ENCODE peak calls at places on chromosomes 11 and 22, in five cellular contexts. K, A, O, G and Z are unnamed samples.

GRCh38 chr22:31653944-31654343 is 8.1 kb downstream of the PISD start:
- DNase-seq in K (no peak), A (no peak), O (no peak), G (no peak), Z (no peak)

GRCh38 chr22:39396156-39396796 is 3.3 kb upstream of the TAB1 start:
- DNase-seq in K (no peak), A (no peak), O (no peak), G (no peak), Z (no peak)

GRCh38 chr11:107017433-107018227 is 646 bp downstream of the GUCY1A2 start:
- DNase-seq in K (peak), A (no peak), O (peak), G (no peak), Z (peak)

GRCh38 chr22:46477967-46478635 is 59.3 kb downstream of the CELSR1 start:
- DNase-seq in K (no peak), A (no peak), O (no peak), G (no peak), Z (no peak)

GRCh38 chr11:23399995-23400394 is 539.7 kb upstream of the CCDC179 start:
- DNase-seq in K (no peak), A (no peak), O (no peak), G (no peak), Z (no peak)

GRCh38 chr11:441418-442274 is at the start of gene ANO9:
- DNase-seq in K (peak), A (peak), O (peak), G (no peak), Z (peak)

GRCh38 chr11:34427171-34427805 is 11.4 kb upstream of the CAT start:
- DNase-seq in K (no peak), A (no peak), O (peak), G (peak), Z (no peak)

GRCh38 chr22:38937036-38937435 is 20.4 kb upstream of the APOBEC3A start:
- DNase-seq in K (no peak), A (no peak), O (no peak), G (no peak), Z (no peak)

GRCh38 chr11:115220881-115221280 is 283.3 kb downstream of the CADM1 start:
- DNase-seq in K (no peak), A (no peak), O (no peak), G (no peak), Z (no peak)

GRCh38 chr11:27757953-27758352 is 57.7 kb upstream of the BDNF start:
- DNase-seq in K (no peak), A (no peak), O (no peak), G (no peak), Z (no peak)

GRCh38 chr11:57294225-57295131 is 30.3 kb downstream of the TNKS1BP1 start:
- DNase-seq in K (no peak), A (no peak), O (no peak), G (peak), Z (no peak)

GRCh38 chr11:58968251-58968711 is 29.0 kb downstream of the GLYATL1 start:
- DNase-seq in K (peak), A (no peak), O (no peak), G (no peak), Z (peak)

GRCh38 chr22:29224859-29225410 is 19.2 kb downstream of the EMID1 start:
- DNase-seq in K (no peak), A (no peak), O (no peak), G (no peak), Z (no peak)

GRCh38 chr22:30192427-30192826 is 54.1 kb downstream of the LIF start:
- DNase-seq in K (no peak), A (no peak), O (no peak), G (no peak), Z (no peak)

GRCh38 chr11:27705873-27706820 is 5.9 kb upstream of the BDNF start:
- DNase-seq in K (peak), A (no peak), O (peak), G (peak), Z (peak)

GRCh38 chr11:130129922-130130321 is 29.7 kb upstream of the ST14 start:
- DNase-seq in K (no peak), A (no peak), O (no peak), G (no peak), Z (peak)

GRCh38 chr11:69442807-69443137 is 38.7 kb upstream of the LINC01488 start:
- DNase-seq in K (peak), A (no peak), O (peak), G (no peak), Z (peak)

GRCh38 chr11:11814614-11815452 is 26.9 kb upstream of the USP47 start:
- DNase-seq in K (no peak), A (no peak), O (no peak), G (peak), Z (no peak)

GRCh38 chr11:45075519-45075918 is 70.9 kb upstream of the PRDM11 start:
- DNase-seq in K (no peak), A (no peak), O (no peak), G (no peak), Z (no peak)

GRCh38 chr11:10044618-10045017 is 249.4 kb downstream of the SBF2 start:
- DNase-seq in K (peak), A (no peak), O (no peak), G (peak), Z (peak)

GRCh38 chr11:13216019-13217006 is 61.3 kb upstream of the BMAL1 start:
- DNase-seq in K (peak), A (no peak), O (peak), G (peak), Z (peak)

GRCh38 chr11:63608353-63609345 is 5.6 kb downstream of the PLAAT3 start:
- DNase-seq in K (no peak), A (no peak), O (no peak), G (peak), Z (no peak)

GRCh38 chr11:59756845-59757244 is 1.7 kb downstream of the STX3 start:
- DNase-seq in K (peak), A (no peak), O (peak), G (peak), Z (peak)

GRCh38 chr11:61974766-61975631 is 7.6 kb upstream of the FTH1 start:
- DNase-seq in K (no peak), A (no peak), O (no peak), G (no peak), Z (peak)

GRCh38 chr11:7936615-7937014 is 4.9 kb downstream of the OR10A3 start:
- DNase-seq in K (no peak), A (no peak), O (peak), G (no peak), Z (no peak)

GRCh38 chr11:100151944-100152343 is 535.1 kb upstream of the ARHGAP42 start:
- DNase-seq in K (no peak), A (no peak), O (no peak), G (peak), Z (no peak)